ENCODE peak calls at places on chromosomes 1 and 21, in six cellular contexts. D is neuronal stem cell, V is H9, S is IMR-90, U is H1, M is trophoblast cell. X is an unnamed sample.

GRCh38 chr21:42404534-42404933 is 832 bp downstream of the UBASH3A start:
- DNase-seq in D (no peak), V (no peak), S (no peak), U (no peak), M (no peak), X (no peak)

GRCh38 chr1:173062156-173062938 is 11.6 kb upstream of the TNFSF18 start:
- DNase-seq in D (no peak), V (no peak), S (peak), U (no peak), M (peak), X (no peak)

GRCh38 chr21:16942703-16943102 is 570.1 kb upstream of the CXADR start:
- DNase-seq in D (no peak), V (peak), S (peak), U (peak), M (no peak), X (peak)

GRCh38 chr1:185663771-185664296 is 70.4 kb upstream of the HMCN1 start:
- DNase-seq in D (no peak), V (no peak), S (no peak), U (no peak), M (no peak), X (no peak)

GRCh38 chr1:84836145-84836544 is 56.9 kb downstream of the LPAR3 start:
- DNase-seq in D (no peak), V (no peak), S (no peak), U (no peak), M (no peak), X (no peak)

GRCh38 chr1:111275079-111275478 is 15.6 kb upstream of the CHIA start:
- DNase-seq in D (no peak), V (no peak), S (peak), U (no peak), M (no peak), X (no peak)

GRCh38 chr21:31222142-31222541 is 121.9 kb downstream of the TIAM1 start:
- DNase-seq in D (no peak), V (no peak), S (peak), U (no peak), M (no peak), X (no peak)

GRCh38 chr1:155080250-155081228 is 1.9 kb downstream of the EFNA3 start:
- DNase-seq in D (peak), V (peak), S (no peak), U (peak), M (no peak), X (peak)

GRCh38 chr1:236083650-236084385 is 18.9 kb upstream of the NID1 start:
- DNase-seq in D (no peak), V (no peak), S (peak), U (no peak), M (no peak), X (peak)

GRCh38 chr1:48870596-48870995 is 93.9 kb upstream of the BEND5 start:
- DNase-seq in D (no peak), V (no peak), S (no peak), U (no peak), M (no peak), X (peak)

GRCh38 chr1:94456736-94457135 is 38.5 kb downstream of the ABCD3 start:
- DNase-seq in D (no peak), V (no peak), S (peak), U (no peak), M (no peak), X (no peak)

GRCh38 chr1:24586970-24587820 is 31.3 kb downstream of the NCMAP start:
- DNase-seq in D (peak), V (no peak), S (peak), U (no peak), M (peak), X (peak)

GRCh38 chr1:205396972-205397616 is 24.8 kb downstream of the LEMD1 start:
- DNase-seq in D (peak), V (peak), S (peak), U (no peak), M (no peak), X (peak)

GRCh38 chr1:229223498-229223897 is 47.4 kb upstream of the RAB4A start:
- DNase-seq in D (no peak), V (no peak), S (no peak), U (peak), M (peak), X (no peak)

GRCh38 chr1:50620680-50621329 is 197.6 kb upstream of the DMRTA2 start:
- DNase-seq in D (no peak), V (peak), S (peak), U (peak), M (no peak), X (peak)

GRCh38 chr1:248873409-248873992 is 14.6 kb upstream of the ZNF692 start:
- DNase-seq in D (peak), V (peak), S (peak), U (peak), M (peak), X (peak)

GRCh38 chr21:33685613-33686197 is 43.4 kb downstream of the ITSN1 start:
- DNase-seq in D (no peak), V (no peak), S (peak), U (no peak), M (no peak), X (peak)

GRCh38 chr1:246709845-246710244 is 14.4 kb upstream of the SCCPDH start:
- DNase-seq in D (no peak), V (no peak), S (no peak), U (no peak), M (no peak), X (no peak)

GRCh38 chr1:206890125-206890637 is 7.1 kb upstream of the IL24 start:
- DNase-seq in D (no peak), V (no peak), S (peak), U (peak), M (no peak), X (peak)

GRCh38 chr1:39640861-39641260 is 1.4 kb upstream of the HEYL start:
- DNase-seq in D (no peak), V (no peak), S (no peak), U (no peak), M (no peak), X (no peak)

GRCh38 chr1:58249371-58249728 is 297.2 kb downstream of the OMA1 start:
- DNase-seq in D (no peak), V (no peak), S (no peak), U (no peak), M (no peak), X (no peak)

GRCh38 chr1:92752719-92753118 is 32.2 kb downstream of the EVI5 start:
- DNase-seq in D (no peak), V (no peak), S (peak), U (no peak), M (no peak), X (no peak)

GRCh38 chr1:247401310-247402098 is 14.5 kb upstream of the NLRP3 start:
- DNase-seq in D (no peak), V (no peak), S (no peak), U (no peak), M (no peak), X (no peak)

GRCh38 chr1:78839704-78840277 is 166.7 kb downstream of the ADGRL4 start:
- DNase-seq in D (peak), V (no peak), S (peak), U (peak), M (no peak), X (peak)

GRCh38 chr21:44759628-44760285 is 41.9 kb downstream of the UBE2G2 start:
- DNase-seq in D (no peak), V (peak), S (no peak), U (no peak), M (no peak), X (no peak)
- H2BK120ac ChIP-seq in D (no peak), V (no peak), S (no peak), U (peak), M (no peak), X (no peak)

DNA sequence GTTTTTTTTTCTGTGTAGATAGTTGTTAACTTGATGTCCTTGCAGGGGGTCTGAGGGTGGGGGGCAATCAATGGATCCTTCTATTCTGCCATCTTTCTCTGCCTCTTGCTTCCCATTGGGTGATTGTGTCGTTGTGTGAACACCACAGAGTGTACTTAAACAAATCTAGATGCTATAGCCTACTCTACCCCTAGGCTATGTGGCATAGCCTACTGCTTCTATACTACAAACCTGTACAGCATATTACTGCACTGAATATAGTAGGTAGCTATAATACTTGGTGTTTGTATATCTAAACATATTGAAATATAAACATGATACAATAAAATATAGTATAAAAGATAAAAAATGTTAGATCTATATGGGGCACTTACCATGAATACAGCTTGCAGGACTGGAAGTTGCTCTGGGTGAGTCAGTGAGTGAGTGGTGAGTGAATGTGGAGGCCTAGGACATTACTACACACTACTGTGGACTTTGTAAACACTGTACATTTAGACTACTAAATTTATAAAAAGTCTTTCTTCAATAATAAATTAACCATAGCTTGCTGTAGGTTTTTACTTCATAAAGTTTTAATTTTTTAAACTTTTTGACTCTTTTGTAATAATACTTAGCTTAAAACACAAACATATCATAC is 105.4 kb downstream of the CENPF start:
- DNase-seq in D (no peak), V (no peak), S (peak), U (no peak), M (no peak), X (no peak)
- H3K4me2 ChIP-seq in D (no peak), V (no peak), S (no peak), U (no peak), M (no peak), X (no peak)

DNA sequence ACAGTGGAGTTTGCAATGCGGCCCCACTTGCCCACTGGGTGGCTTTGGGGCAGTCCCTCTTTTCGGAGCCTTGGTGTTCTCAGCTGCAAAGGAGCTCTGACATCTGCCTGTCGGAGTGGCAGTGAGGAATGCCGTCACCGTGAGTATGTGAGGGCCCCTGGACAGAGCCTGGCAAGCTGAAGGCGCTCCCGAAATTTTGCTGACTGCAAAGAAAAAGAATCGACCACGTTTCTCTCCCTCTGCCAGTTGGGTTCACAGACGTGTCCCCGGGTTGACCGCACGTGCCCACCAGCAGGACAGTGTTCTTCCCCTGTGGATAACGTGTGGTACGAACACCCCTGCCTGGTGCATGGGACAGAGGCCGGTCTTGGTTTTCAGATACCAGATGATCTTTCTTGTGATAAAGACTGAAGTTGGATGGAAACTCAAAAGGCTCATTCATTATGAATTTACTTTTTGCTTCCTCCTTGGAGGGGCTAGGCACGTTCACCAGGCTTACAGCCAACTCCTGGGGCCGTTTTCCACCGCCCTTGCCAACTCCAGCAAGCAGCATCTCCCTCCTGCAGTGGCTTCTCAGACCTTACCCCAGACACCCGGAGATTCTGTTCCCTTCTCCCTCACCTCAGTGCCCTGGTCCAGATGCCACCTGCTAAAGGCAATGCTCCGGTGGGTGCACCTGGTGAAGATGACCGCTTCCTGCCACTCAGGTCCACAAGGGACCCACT is 29.7 kb downstream of the ECE1 start:
- DNase-seq in D (no peak), V (no peak), S (no peak), U (no peak), M (no peak), X (no peak)
- H2BK120ac ChIP-seq in D (peak), V (no peak), S (peak), U (no peak), M (no peak), X (no peak)

DNA sequence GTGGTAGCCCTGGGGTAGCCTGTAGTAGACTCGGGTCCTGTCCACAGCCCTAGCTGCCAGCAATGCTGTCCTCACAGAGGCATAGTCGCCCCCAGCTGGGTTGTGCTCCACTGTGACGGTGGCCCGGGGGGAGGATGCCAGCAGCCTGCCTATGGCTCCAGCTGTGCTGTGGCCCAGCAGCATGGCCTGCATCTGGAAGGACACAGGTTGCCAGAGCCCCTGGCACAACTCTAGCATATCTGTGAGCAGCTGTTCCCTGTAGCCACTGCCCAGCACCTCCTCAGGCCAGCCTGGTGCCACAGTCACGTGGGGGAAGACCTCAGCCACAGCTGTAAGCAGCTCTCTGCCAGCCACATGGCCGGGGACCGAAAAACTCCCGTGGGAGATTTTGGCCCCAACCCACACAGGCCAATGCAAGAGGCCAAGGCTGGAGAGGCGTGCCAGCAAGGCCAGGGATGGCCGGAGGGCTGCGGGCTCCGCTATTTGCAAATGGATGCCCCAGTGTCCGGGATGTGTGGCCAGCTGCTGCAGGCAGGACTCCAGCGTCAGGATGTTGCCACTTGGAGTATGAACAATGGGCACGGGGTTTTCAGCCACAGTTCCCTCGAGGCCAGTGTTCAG is 13.9 kb downstream of the FAM151A start:
- DNase-seq in D (no peak), V (no peak), S (no peak), U (no peak), M (no peak), X (no peak)
- H3K4me2 ChIP-seq in D (no peak), V (no peak), S (no peak), U (no peak), M (no peak), X (no peak)

DNA sequence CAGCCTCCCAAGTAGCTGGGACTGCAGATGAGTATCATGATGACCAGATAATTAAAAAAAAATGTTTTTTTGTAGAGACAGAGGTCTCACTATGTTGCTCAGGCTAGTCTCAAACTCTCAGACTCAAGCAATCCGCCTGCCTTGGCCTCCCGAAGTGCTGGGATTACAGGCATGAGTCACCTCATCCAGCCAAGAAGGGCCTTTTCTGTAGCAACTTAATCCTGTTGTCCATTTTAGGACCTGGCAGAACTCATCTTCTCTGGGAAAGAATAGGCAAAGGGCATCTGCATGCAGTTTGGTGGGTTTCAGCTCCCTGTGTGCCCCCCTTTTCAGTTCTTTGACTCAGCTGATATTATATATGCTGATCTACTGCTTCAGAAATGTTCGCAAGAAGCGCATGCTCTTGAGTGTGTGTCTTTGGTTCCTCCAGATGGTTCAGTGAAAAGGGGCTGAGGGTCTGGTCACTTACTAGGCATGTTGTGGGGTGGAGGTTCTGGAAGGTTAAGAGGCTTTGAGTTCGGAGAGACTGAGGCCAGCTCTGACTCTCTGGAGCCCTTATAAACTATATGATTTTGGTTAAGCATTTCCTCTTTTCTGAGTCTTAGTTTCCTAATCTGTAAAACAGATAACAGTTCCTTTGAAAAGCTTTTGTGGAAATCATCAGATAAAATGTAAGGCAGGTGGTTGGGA is 19.4 kb upstream of the SRSF4 start:
- DNase-seq in D (no peak), V (no peak), S (peak), U (no peak), M (no peak), X (no peak)
- H2BK120ac ChIP-seq in D (no peak), V (no peak), S (peak), U (no peak), M (no peak), X (no peak)

GRCh38 chr1:28508435-28508754 is 2.6 kb downstream of the RCC1 start:
- DNase-seq in D (no peak), V (no peak), S (no peak), U (no peak), M (no peak), X (peak)

GRCh38 chr1:28507646-28508434 is 2.0 kb downstream of the RCC1 start:
- DNase-seq in D (no peak), V (no peak), S (no peak), U (no peak), M (no peak), X (no peak)

GRCh38 chr1:28509705-28510349 is 4.0 kb downstream of the RCC1 start:
- DNase-seq in D (no peak), V (no peak), S (no peak), U (no peak), M (no peak), X (peak)

GRCh38 chr1:28510350-28511223 is 4.7 kb downstream of the RCC1 start:
- DNase-seq in D (no peak), V (peak), S (peak), U (no peak), M (no peak), X (peak)

GRCh38 chr1:28512058-28512611 is 6.3 kb downstream of the RCC1 start:
- DNase-seq in D (no peak), V (no peak), S (peak), U (no peak), M (no peak), X (peak)
- H3K4me2 ChIP-seq in D (no peak), V (no peak), S (no peak), U (no peak), M (no peak), X (no peak)

X was measured in mesendoderm.